ENCODE peak calls at places on chromosomes 13 and 19, in five cellular contexts. N is astrocyte, W is psoas muscle, X is uterus, B is colonic mucosa. V is an unnamed sample.

GRCh38 chr13:79646880-79647279 is 165.9 kb downstream of the NDFIP2 start:
- DNase-seq in B (no peak), W (no peak), X (no peak), N (no peak), V (peak; percentile 34)

GRCh38 chr19:56273563-56274117 is 1.1 kb downstream of the EDDM13 start:
- DNase-seq in W (no peak), N (peak; percentile 36), B (no peak), X (no peak), V (peak; percentile 77)

GRCh38 chr19:35078807-35079206 is 36.8 kb upstream of the FXYD3 start:
- DNase-seq in N (no peak), X (no peak), B (no peak), W (no peak), V (no peak)

GRCh38 chr13:112891477-112892401 is 77.3 kb upstream of the MCF2L start:
- DNase-seq in N (no peak), W (no peak), B (no peak), X (no peak), V (no peak)

GRCh38 chr13:75417647-75418046 is 64.3 kb downstream of the TBC1D4 start:
- DNase-seq in B (no peak), N (no peak), X (no peak), W (no peak), V (peak; percentile 24)

GRCh38 chr19:39915101-39915847 is 19.2 kb downstream of the FCGBP start:
- DNase-seq in N (no peak), X (no peak), W (no peak), B (peak; percentile 20), V (no peak)

GRCh38 chr13:32846020-32846451 is 170.2 kb upstream of the KL start:
- DNase-seq in X (no peak), W (no peak), N (no peak), B (no peak), V (no peak)

GRCh38 chr19:18762125-18763023 is 28.7 kb downstream of the COMP start:
- DNase-seq in W (peak; percentile 69), N (peak; percentile 65), X (peak; percentile 65), B (peak; percentile 94), V (peak; percentile 85)

GRCh38 chr19:7846247-7846646 is 16.2 kb downstream of the EVI5L start:
- DNase-seq in N (no peak), B (no peak), X (no peak), W (no peak), V (no peak)
- H3K27ac ChIP-seq in N (no peak overlapping the region), B (no peak overlapping the region), X (no peak overlapping the region), W (no peak overlapping the region), V (no peak overlapping the region)

GRCh38 chr13:97753942-97754670 is 199.4 kb upstream of the IPO5 start:
- DNase-seq in X (no peak), B (no peak), W (no peak), N (no peak), V (no peak)
- TF ChIP-seq CTCF in X (no peak), B (no peak), W (no peak), N (no peak), V (no peak)

GRCh38 chr13:51815848-51816247 is 11.9 kb upstream of the DHRS12 start:
- DNase-seq in W (no peak), B (no peak), X (no peak), N (no peak), V (no peak)
- H3K4me1 ChIP-seq in W (peaks cover 14% of the 10 kb centered on the region), B (no peaks in the 10 kb centered on the region), X (no peaks in the 10 kb centered on the region), N (no peaks in the 10 kb centered on the region), V (peaks cover 8% of the 10 kb centered on the region)

GRCh38 chr19:1017115-1017905 is 3.6 kb downstream of the TMEM259 start:
- DNase-seq in B (peak; percentile 78), W (no peak), X (no peak), N (no peak), V (peak; percentile 26)
- H3K27ac ChIP-seq in B (peak overlapping the region; percentile 63), W (peak overlapping the region; percentile 63), X (no peak overlapping the region), N (peak overlapping the region; percentile 48), V (no peak overlapping the region)

GRCh38 chr19:45847661-45848060 is 15.3 kb downstream of the SYMPK start:
- DNase-seq in X (no peak), B (no peak), N (no peak), W (no peak), V (no peak)

DNA sequence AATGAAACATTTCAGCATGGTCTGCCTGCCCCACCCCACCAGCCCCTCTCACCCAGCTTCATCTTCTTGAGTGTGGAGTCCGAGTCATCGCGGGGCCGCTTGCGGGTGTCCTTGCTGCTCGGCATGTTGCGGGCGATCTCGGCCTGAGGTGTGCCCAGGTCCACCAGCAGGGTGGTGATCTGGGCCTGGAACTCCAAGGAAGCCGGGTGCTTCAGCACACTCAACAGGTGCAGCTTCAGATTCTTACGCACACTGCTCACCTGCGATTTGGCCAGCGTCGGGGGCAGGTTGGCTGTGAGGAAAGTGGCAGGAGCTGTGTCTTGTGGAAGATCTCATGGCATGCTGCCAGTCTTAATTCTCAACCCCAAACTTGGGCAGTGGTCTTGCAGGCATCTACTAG is 20.7 kb downstream of the SYMPK start:
- DNase-seq in B (no peak), W (no peak), N (no peak), X (no peak), V (no peak)
- TF ChIP-seq CTCF in B (no peak), W (no peak), N (no peak), X (no peak), V (no peak)

GRCh38 chr19:14350302-14350701 is 30.9 kb upstream of the ADGRE5 start:
- DNase-seq in B (no peak), X (no peak), W (no peak), N (no peak), V (no peak)
- H3K4me1 ChIP-seq in B (peaks cover 5% of the 10 kb centered on the region), X (no peaks in the 10 kb centered on the region), W (no peaks in the 10 kb centered on the region), N (peaks cover 3% of the 10 kb centered on the region), V (no peaks in the 10 kb centered on the region)

GRCh38 chr19:51327066-51327985 is 14.6 kb downstream of the VSIG10L start:
- DNase-seq in W (peak; percentile 48), B (peak; percentile 61), N (no peak), X (no peak), V (no peak)
- H3K27ac ChIP-seq in W (no peak overlapping the region), B (no peak overlapping the region), N (no peak overlapping the region), X (no peak overlapping the region), V (no peak overlapping the region)